ENCODE peak calls at places on chromosomes 11 and 22, in eight cellular contexts. V is HL-60, H is pancreas, D is breast epithelium, L is foreskin keratinocyte, A is neural crest cell, N is omental fat pad, U is fibroblast of pulmonary artery. K is an unnamed sample.

GRCh38 chr11:119193626-119194025 is 8.4 kb downstream of the NHERF4 start:
- DNase-seq in V (no peak), H (no peak), D (no peak), L (no peak), A (no peak), N (no peak), U (no peak), K (no peak)

GRCh38 chr11:35967042-35967441 is 23.2 kb downstream of the LDLRAD3 start:
- DNase-seq in V (no peak), H (no peak), D (no peak), L (no peak), A (no peak), N (no peak), U (no peak), K (no peak)

GRCh38 chr11:133339495-133340140 is 192.7 kb downstream of the OPCML start:
- DNase-seq in V (no peak), H (no peak), D (no peak), L (no peak), A (no peak), N (no peak), U (no peak), K (no peak)

GRCh38 chr11:63916837-63917684 is at the start of gene RCOR2:
- DNase-seq in V (peak), H (peak), D (no peak), L (peak), A (peak), N (no peak), U (peak), K (peak)

GRCh38 chr11:88193278-88193677 is 18.0 kb upstream of the RAB38 start:
- DNase-seq in V (no peak), H (no peak), D (no peak), L (no peak), A (no peak), N (no peak), U (no peak), K (no peak)

GRCh38 chr11:34327804-34328631 is 29.8 kb downstream of the ABTB2 start:
- DNase-seq in V (no peak), H (no peak), D (no peak), L (no peak), A (no peak), N (no peak), U (peak), K (peak)

GRCh38 chr11:120079750-120080610 is 57.9 kb downstream of the TRIM29 start:
- DNase-seq in V (no peak), H (peak), D (no peak), L (no peak), A (no peak), N (peak), U (no peak), K (no peak)

GRCh38 chr11:20058749-20059458 is 101.4 kb downstream of the DBX1 start:
- DNase-seq in V (no peak), H (no peak), D (no peak), L (peak), A (no peak), N (no peak), U (no peak), K (no peak)

GRCh38 chr11:120771551-120772060 is 252.3 kb upstream of the TBCEL start:
- DNase-seq in V (no peak), H (no peak), D (no peak), L (no peak), A (no peak), N (no peak), U (no peak), K (no peak)

GRCh38 chr22:26564672-26565071 is 25.3 kb downstream of the TPST2 start:
- DNase-seq in V (no peak), H (no peak), D (no peak), L (no peak), A (no peak), N (no peak), U (no peak), K (no peak)

GRCh38 chr11:113137735-113138529 is 176.5 kb upstream of the TTC12 start:
- DNase-seq in V (no peak), H (no peak), D (no peak), L (no peak), A (no peak), N (no peak), U (no peak), K (no peak)

GRCh38 chr11:94544832-94545640 is 1.3 kb downstream of the FUT4 start:
- DNase-seq in V (no peak), H (peak), D (no peak), L (peak), A (peak), N (no peak), U (no peak), K (no peak)

GRCh38 chr11:68743539-68743938 is 7.8 kb downstream of the TESMIN start:
- DNase-seq in V (no peak), H (no peak), D (no peak), L (no peak), A (no peak), N (no peak), U (no peak), K (no peak)

GRCh38 chr22:28034760-28035401 is 115.8 kb upstream of the PITPNB start:
- DNase-seq in V (no peak), H (peak), D (no peak), L (peak), A (no peak), N (peak), U (peak), K (peak)

GRCh38 chr11:43580735-43581369 is 99.7 kb upstream of the HSD17B12 start:
- DNase-seq in V (no peak), H (no peak), D (no peak), L (peak), A (no peak), N (no peak), U (no peak), K (no peak)

GRCh38 chr11:2434506-2435255 is 9.6 kb downstream of the TRPM5 start:
- DNase-seq in V (no peak), H (no peak), D (no peak), L (no peak), A (no peak), N (no peak), U (no peak), K (no peak)

GRCh38 chr11:58796333-58797049 is 48.0 kb downstream of the GLYATL2 start:
- DNase-seq in V (no peak), H (peak), D (no peak), L (no peak), A (no peak), N (no peak), U (no peak), K (no peak)

GRCh38 chr11:7651700-7652099 is 21.6 kb downstream of the CYB5R2 start:
- DNase-seq in V (no peak), H (no peak), D (peak), L (no peak), A (no peak), N (no peak), U (no peak), K (no peak)

GRCh38 chr11:71437879-71438278 is 10.3 kb downstream of the DHCR7 start:
- DNase-seq in V (no peak), H (no peak), D (no peak), L (no peak), A (no peak), N (no peak), U (no peak), K (no peak)

DNA sequence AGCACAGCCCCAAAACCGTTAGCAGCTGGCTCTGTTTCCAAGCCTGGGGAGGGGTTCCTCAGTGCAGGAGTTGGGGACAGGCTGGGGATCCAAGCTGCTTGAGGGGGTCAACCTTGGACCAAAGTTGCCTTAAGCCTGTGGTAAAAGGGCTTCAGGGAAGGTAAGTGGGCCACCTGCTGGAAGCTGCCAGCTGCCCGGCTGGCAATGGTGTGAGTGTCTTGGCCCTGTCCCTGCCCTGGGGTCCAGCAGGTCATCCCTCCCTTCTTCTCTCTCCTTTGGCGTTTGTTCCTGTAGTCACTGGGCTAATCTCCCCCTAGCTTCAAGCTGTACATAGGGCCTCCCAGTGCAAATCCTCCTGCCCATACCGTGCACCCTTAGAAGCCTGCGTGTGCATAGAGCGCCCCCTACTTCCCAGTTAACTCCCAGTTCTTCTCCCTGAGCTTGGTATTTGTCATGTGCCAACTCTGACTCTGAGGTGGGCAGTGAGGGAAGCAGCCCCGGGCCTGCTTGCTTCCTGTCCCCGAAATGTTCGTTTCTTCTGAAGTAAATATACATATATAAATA is 4.4 kb downstream of the TMEM258 start:
- DNase-seq in V (no peak), H (no peak), D (no peak), L (peak), A (peak), N (no peak), U (peak), K (peak)
- TF ChIP-seq CTCF in V (peak), H (peak), D (no peak), L (peak), A (peak), N (no peak), U (peak), K (peak)

GRCh38 chr11:12485328-12485727 is 108.0 kb downstream of the PARVA start:
- DNase-seq in V (no peak), H (no peak), D (no peak), L (no peak), A (no peak), N (no peak), U (peak), K (no peak)
- TF ChIP-seq CTCF in V (peak), H (no peak), D (peak), L (peak), A (peak), N (no peak), U (peak), K (peak)

DNA sequence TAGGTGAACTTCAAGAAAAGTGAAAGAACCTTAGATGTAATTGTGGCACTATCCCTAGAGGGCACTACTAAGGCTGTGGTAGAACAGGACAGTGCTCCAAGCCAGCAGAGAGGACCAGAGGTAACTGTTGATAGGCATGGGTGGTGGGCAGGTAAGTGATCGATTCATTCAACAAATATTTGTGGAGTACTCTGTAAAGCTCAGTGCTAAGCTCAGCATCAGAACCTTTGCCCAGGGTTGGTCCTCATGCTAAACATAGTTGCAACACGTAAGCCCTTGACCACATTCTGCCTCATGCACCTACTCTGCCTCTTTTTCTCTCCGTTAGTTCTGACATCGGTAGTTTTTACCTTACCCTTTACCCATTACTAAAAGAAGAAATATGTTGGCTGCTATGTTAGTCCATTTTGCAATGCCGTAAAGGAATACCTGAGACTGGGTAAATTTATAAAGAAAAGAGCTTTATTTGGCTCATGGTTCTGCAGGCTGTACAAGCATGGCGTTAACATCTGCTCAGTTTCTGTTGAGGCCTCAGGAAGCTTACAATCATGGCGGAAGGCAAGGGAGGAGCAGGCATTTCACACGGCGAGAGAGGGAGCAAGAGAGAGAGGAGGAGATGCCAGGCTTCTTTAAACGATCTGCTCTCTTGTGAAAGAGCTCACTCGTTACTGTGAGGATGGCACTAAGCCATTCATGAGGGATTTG is 18.4 kb upstream of the NNMT start:
- DNase-seq in V (no peak), H (no peak), D (no peak), L (no peak), A (no peak), N (no peak), U (no peak), K (no peak)
- TF ChIP-seq CTCF in V (no peak), H (no peak), D (no peak), L (no peak), A (no peak), N (no peak), U (no peak), K (no peak)

GRCh38 chr22:50197856-50198623 is 2.8 kb upstream of the SELENOO start:
- DNase-seq in V (no peak), H (peak), D (no peak), L (no peak), A (no peak), N (no peak), U (no peak), K (no peak)
- TF ChIP-seq CTCF in V (no peak), H (no peak), D (no peak), L (no peak), A (no peak), N (no peak), U (no peak), K (no peak)

GRCh38 chr11:10906521-10906920 is 48.7 kb upstream of the ZBED5 start:
- DNase-seq in V (no peak), H (no peak), D (no peak), L (peak), A (no peak), N (no peak), U (peak), K (peak)
- TF ChIP-seq CTCF in V (no peak), H (no peak), D (no peak), L (peak), A (no peak), N (no peak), U (peak), K (peak)

GRCh38 chr11:129987950-129988349 is 14.7 kb downstream of the PRDM10 start:
- DNase-seq in V (no peak), H (no peak), D (no peak), L (no peak), A (no peak), N (no peak), U (no peak), K (no peak)

GRCh38 chr11:129995163-129995562 is 7.5 kb downstream of the PRDM10 start:
- DNase-seq in V (no peak), H (no peak), D (no peak), L (no peak), A (no peak), N (no peak), U (no peak), K (no peak)

GRCh38 chr11:129996113-129996870 is 6.3 kb downstream of the PRDM10 start:
- DNase-seq in V (no peak), H (no peak), D (no peak), L (no peak), A (no peak), N (no peak), U (peak), K (peak)

GRCh38 chr11:129989437-129989836 is 13.2 kb downstream of the PRDM10 start:
- DNase-seq in V (no peak), H (no peak), D (no peak), L (no peak), A (no peak), N (no peak), U (no peak), K (no peak)

GRCh38 chr11:129992161-129992944 is 10.3 kb downstream of the PRDM10 start:
- DNase-seq in V (peak), H (peak), D (peak), L (peak), A (no peak), N (no peak), U (peak), K (peak)
- TF ChIP-seq CTCF in V (no peak), H (no peak), D (no peak), L (peak), A (no peak), N (no peak), U (peak), K (no peak)

DNA sequence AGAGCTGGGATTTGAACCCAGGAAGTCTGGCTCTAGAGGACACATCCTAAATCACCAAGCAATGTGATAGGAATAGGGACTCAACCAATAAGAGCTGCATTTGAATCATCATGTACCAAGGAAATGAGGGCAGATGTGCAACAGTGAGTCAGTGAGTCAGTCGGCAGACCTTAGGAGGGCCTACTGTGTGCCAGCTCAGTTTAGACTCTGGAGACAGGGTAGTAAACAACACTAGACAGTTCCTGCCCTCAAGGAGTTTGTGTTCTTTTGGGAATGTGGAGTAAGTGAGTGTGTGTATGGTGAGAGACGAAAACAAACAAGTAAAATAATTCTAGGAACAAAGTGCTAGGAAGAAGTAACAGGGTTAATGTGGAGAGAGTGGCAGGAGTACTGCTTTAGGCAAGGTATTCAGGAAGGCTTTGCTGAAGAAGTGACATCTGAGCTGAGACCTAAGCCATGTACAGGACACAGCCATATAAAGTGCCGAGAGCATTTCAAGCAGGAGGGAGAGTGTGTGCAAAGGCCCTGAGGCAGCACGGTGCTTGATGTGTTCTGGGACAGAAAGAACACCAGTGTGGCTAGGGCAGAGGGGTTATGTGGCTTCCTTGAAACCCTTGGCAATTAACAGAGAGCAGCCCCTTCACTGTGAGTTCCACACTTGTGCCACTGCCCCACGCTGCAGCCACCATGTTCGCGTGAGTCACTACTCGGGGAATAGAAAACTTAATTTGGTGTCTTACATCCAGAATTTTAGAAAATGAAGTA is 11.4 kb downstream of the IL10RA start:
- DNase-seq in V (no peak), H (no peak), D (no peak), L (no peak), A (no peak), N (no peak), U (no peak), K (no peak)
- TF ChIP-seq CTCF in V (no peak), H (no peak), D (no peak), L (no peak), A (no peak), N (no peak), U (no peak), K (no peak)

K was measured in fibroblast of the aortic adventitia.